ENCODE peak calls at places on chromosome 19, in eight cellular contexts. L is foreskin fibroblast, A is Calu3, K is MM.1S, M is endothelial cell of umbilical vein, X is nephron progenitor cell, T is neural crest cell, Z is body of pancreas. R is an unnamed sample.

GRCh38 chr19:15371786-15372380 is 7.7 kb downstream of the AKAP8 start:
- DNase-seq in K (no peak), M (no peak), L (no peak), X (no peak), T (no peak), Z (no peak), A (no peak), R (no peak)

GRCh38 chr19:30068528-30069395 is 126.7 kb downstream of the URI1 start:
- DNase-seq in M (no peak), X (no peak), T (no peak), Z (no peak), A (no peak), K (no peak), L (no peak), R (peak; percentile 9)

GRCh38 chr19:52516191-52516590 is 11.3 kb upstream of the ZNF808 start:
- DNase-seq in L (no peak), A (no peak), K (no peak), T (no peak), M (no peak), Z (no peak), X (no peak), R (no peak)

GRCh38 chr19:21839966-21840365 is 4.0 kb upstream of the ZNF43 start:
- DNase-seq in X (no peak), A (no peak), T (no peak), K (no peak), Z (no peak), L (no peak), M (no peak), R (no peak)

GRCh38 chr19:46824887-46825730 is 25.5 kb downstream of the AP2S1 start:
- DNase-seq in M (no peak), K (no peak), L (no peak), Z (peak; percentile 38), A (no peak), X (no peak), T (no peak), R (peak; percentile 68)

GRCh38 chr19:56211718-56212117 is 9.6 kb downstream of the ZSCAN5C start:
- DNase-seq in K (no peak), X (no peak), T (no peak), M (no peak), L (no peak), A (no peak), Z (no peak), R (no peak)

GRCh38 chr19:14003279-14004051 is 2.7 kb downstream of the RFX1 start:
- DNase-seq in A (no peak), T (no peak), M (peak; percentile 28), X (no peak), Z (no peak), L (peak; percentile 24), K (no peak), R (no peak)

GRCh38 chr19:37932985-37933953 is 26.3 kb downstream of the SIPA1L3 start:
- DNase-seq in Z (peak; percentile 28), M (peak; percentile 24), T (no peak), L (peak; percentile 72), X (no peak), A (peak; percentile 83), K (no peak), R (peak; percentile 53)

GRCh38 chr19:42081584-42082258 is 5.8 kb downstream of the ZNF574 start:
- DNase-seq in M (peak; percentile 64), L (peak; percentile 77), T (no peak), A (peak; percentile 50), Z (peak; percentile 43), K (peak; percentile 48), X (no peak), R (no peak)

GRCh38 chr19:57434386-57435061 is 601 bp upstream of the ZNF749 start:
- DNase-seq in K (no peak), L (peak; percentile 64), T (no peak), A (no peak), X (no peak), Z (no peak), M (no peak), R (no peak)

GRCh38 chr19:43126720-43127119 is 44.2 kb upstream of the PSG2 start:
- DNase-seq in Z (no peak), A (no peak), T (no peak), X (no peak), M (no peak), K (no peak), L (no peak), R (no peak)

GRCh38 chr19:35557539-35558399 is 5.7 kb downstream of the ATP4A start:
- DNase-seq in K (no peak), L (peak; percentile 82), A (peak; percentile 35), T (peak; percentile 84), X (peak; percentile 98), M (peak; percentile 71), Z (peak; percentile 88), R (no peak)

GRCh38 chr19:44947041-44947581 is 1.3 kb downstream of the APOC2 start:
- DNase-seq in Z (no peak), A (no peak), L (peak; percentile 17), M (no peak), X (no peak), K (no peak), T (no peak), R (no peak)

GRCh38 chr19:48090281-48090802 is 20.3 kb downstream of the PLA2G4C start:
- DNase-seq in Z (peak; percentile 11), T (no peak), M (no peak), L (peak; percentile 20), X (no peak), K (no peak), A (no peak), R (no peak)

GRCh38 chr19:45842198-45842597 is 20.7 kb downstream of the SYMPK start:
- DNase-seq in M (no peak), K (no peak), Z (no peak), A (no peak), T (no peak), L (no peak), X (no peak), R (no peak)

GRCh38 chr19:13959962-13960862 is 7.9 kb downstream of the DCAF15 start:
- DNase-seq in Z (no peak), A (peak; percentile 18), M (no peak), X (peak; percentile 38), L (peak; percentile 19), T (no peak), K (no peak), R (no peak)

GRCh38 chr19:56137405-56137804 is 3.7 kb upstream of the ZNF444 start:
- DNase-seq in T (no peak), L (no peak), A (peak; percentile 70), Z (peak; percentile 96), M (peak; percentile 8), K (no peak), X (no peak), R (no peak)

GRCh38 chr19:12757544-12758274 is 6.1 kb downstream of the BEST2 start:
- DNase-seq in K (peak; percentile 40), X (peak; percentile 87), M (peak; percentile 81), A (peak; percentile 71), L (peak; percentile 90), T (peak; percentile 87), Z (peak; percentile 75), R (peak; percentile 63)

GRCh38 chr19:33763661-33764343 is 32.9 kb upstream of the KCTD15 start:
- DNase-seq in A (no peak), K (no peak), L (peak; percentile 9), Z (peak; percentile 57), T (no peak), X (no peak), M (no peak), R (no peak)

GRCh38 chr19:31013391-31013975 is 335.8 kb downstream of the TSHZ3 start:
- DNase-seq in X (no peak), Z (no peak), A (no peak), T (no peak), K (no peak), L (no peak), M (no peak), R (no peak)

GRCh38 chr19:50664204-50664603 is 15.0 kb downstream of the C19orf81 start:
- DNase-seq in K (no peak), Z (no peak), A (no peak), X (no peak), M (no peak), T (no peak), L (no peak), R (no peak)

GRCh38 chr19:50661675-50662441 is 12.6 kb downstream of the C19orf81 start:
- DNase-seq in L (no peak), A (no peak), Z (no peak), T (no peak), M (no peak), K (no peak), X (peak; percentile 37), R (no peak)

GRCh38 chr19:50661087-50661486 is 11.8 kb downstream of the C19orf81 start:
- DNase-seq in A (no peak), X (peak; percentile 13), K (no peak), T (no peak), M (no peak), L (no peak), Z (no peak), R (no peak)

GRCh38 chr19:50662442-50663279 is 13.4 kb downstream of the C19orf81 start:
- DNase-seq in M (no peak), X (no peak), K (no peak), L (no peak), T (no peak), Z (no peak), A (no peak), R (no peak)

GRCh38 chr19:50663280-50663790 is 14.1 kb downstream of the C19orf81 start:
- DNase-seq in A (peak; percentile 41), X (no peak), L (peak; percentile 10), Z (no peak), M (no peak), K (no peak), T (no peak), R (no peak)
- TF ChIP-seq CTCF in A (peak; percentile 20), X (no peak), L (no peak), Z (no peak), M (peak; percentile 20), K (peak; percentile 3), T (peak; percentile 45), R (no peak)

GRCh38 chr19:6279931-6280591 is at the start of gene MLLT1:
- DNase-seq in T (peak; percentile 94), L (peak; percentile 100), A (peak; percentile 95), M (peak; percentile 96), Z (peak; percentile 96), X (peak; percentile 98), K (peak; percentile 99), R (peak; percentile 94)
- TF ChIP-seq CTCF in T (peak; percentile 86), L (peak; percentile 42), A (peak; percentile 55), M (peak; percentile 71), Z (peak; percentile 34), X (peak; percentile 42), K (peak; percentile 55), R (peak; percentile 89)

GRCh38 chr19:11482384-11483050 is 1.7 kb upstream of the ELAVL3 start:
- DNase-seq in T (peak; percentile 73), X (peak; percentile 83), A (peak; percentile 77), Z (peak; percentile 80), L (peak; percentile 94), M (peak; percentile 78), K (peak; percentile 91), R (peak; percentile 81)
- TF ChIP-seq CTCF in T (peak; percentile 88), X (peak; percentile 88), A (peak; percentile 66), Z (peak; percentile 93), L (peak; percentile 80), M (peak; percentile 94), K (peak; percentile 90), R (peak; percentile 95)

GRCh38 chr19:3732108-3732507 is 23.9 kb downstream of the TJP3 start:
- DNase-seq in T (no peak), K (no peak), X (no peak), Z (no peak), L (no peak), M (no peak), A (no peak), R (no peak)
- TF ChIP-seq CTCF in T (no peak), K (no peak), X (no peak), Z (no peak), L (no peak), M (no peak), A (no peak), R (peak; percentile 8)

GRCh38 chr19:3304871-3305423 is 61.4 kb upstream of the NFIC start:
- DNase-seq in A (peak; percentile 74), M (peak; percentile 71), L (peak; percentile 79), X (peak; percentile 90), K (peak; percentile 72), T (peak; percentile 88), Z (peak; percentile 78), R (no peak)
- TF ChIP-seq CTCF in A (peak; percentile 67), M (peak; percentile 77), L (peak; percentile 78), X (peak; percentile 87), K (peak; percentile 77), T (peak; percentile 84), Z (peak; percentile 97), R (peak; percentile 80)

R was measured in CD14-positive monocyte.